ENCODE peak calls at places on chromosomes 16 and 17, in six cellular contexts. Z, O, K, E, L and T are unnamed samples.
A peak's percentile ranks its signal among the peaks of the same experiment; 100 is the strongest.

GRCh38 chr16:87076950-87077749 is 240.0 kb downstream of the C16orf95 start:
- DNase-seq in Z (peak; percentile 79), E (peak; percentile 63), O (peak; percentile 76), L (peak; percentile 38), K (peak; percentile 55), T (peak; percentile 51)

GRCh38 chr16:24879684-24880083 is 33.9 kb downstream of the SLC5A11 start:
- DNase-seq in Z (no peak), O (no peak), E (no peak), K (no peak), L (no peak), T (no peak)

GRCh38 chr16:8967437-8967821 is 3.7 kb upstream of the USP7 start:
- DNase-seq in E (no peak), K (no peak), Z (no peak), O (no peak), L (no peak), T (no peak)

GRCh38 chr16:49921791-49922456 is 66.0 kb upstream of the ZNF423 start:
- DNase-seq in K (peak; percentile 63), L (peak; percentile 86), O (peak; percentile 76), E (peak; percentile 60), Z (peak; percentile 38), T (peak; percentile 6)

GRCh38 chr17:61490540-61490975 is 38.3 kb downstream of the TBX4 start:
- DNase-seq in O (peak; percentile 87), K (no peak), L (no peak), E (no peak), Z (no peak), T (peak; percentile 89)

GRCh38 chr17:2547176-2547575 is 35.5 kb upstream of the METTL16 start:
- DNase-seq in O (peak; percentile 55), E (no peak), Z (peak; percentile 5), L (peak; percentile 54), K (no peak), T (peak; percentile 46)

GRCh38 chr17:1313270-1314005 is 34.0 kb downstream of the TRARG1 start:
- DNase-seq in L (no peak), O (peak; percentile 23), Z (no peak), K (no peak), E (no peak), T (no peak)

GRCh38 chr16:62720651-62721050 is 684.4 kb upstream of the CDH8 start:
- DNase-seq in K (no peak), O (no peak), E (no peak), Z (no peak), L (no peak), T (no peak)

GRCh38 chr16:69315486-69316311 is 4.5 kb downstream of the VPS4A start:
- DNase-seq in L (no peak), Z (no peak), K (no peak), O (no peak), E (no peak), T (no peak)

GRCh38 chr16:84509032-84509950 is 4.8 kb upstream of the MEAK7 start:
- DNase-seq in E (no peak), Z (no peak), L (no peak), O (no peak), K (peak; percentile 19), T (no peak)

GRCh38 chr17:19486351-19487008 is 47.2 kb upstream of the SLC47A1 start:
- DNase-seq in Z (no peak), K (no peak), E (no peak), L (no peak), O (no peak), T (no peak)

GRCh38 chr16:74117798-74118197 is 178.8 kb upstream of the PSMD7 start:
- DNase-seq in Z (no peak), K (no peak), O (no peak), E (no peak), L (no peak), T (no peak)

GRCh38 chr16:87303431-87303930 is 13.7 kb downstream of the C16orf95 start:
- DNase-seq in Z (no peak), K (no peak), L (no peak), E (no peak), O (peak; percentile 12), T (no peak)

GRCh38 chr16:4966736-4967453 is 8.8 kb downstream of the SEC14L5 start:
- DNase-seq in L (no peak), E (peak; percentile 15), Z (no peak), O (no peak), K (no peak), T (no peak)

GRCh38 chr16:168424-168823 is 2.6 kb downstream of the HBM start:
- DNase-seq in Z (no peak), E (no peak), K (no peak), O (no peak), L (peak; percentile 57), T (no peak)

GRCh38 chr17:57506253-57506911 is 238.7 kb downstream of the CCDC182 start:
- DNase-seq in E (no peak), K (no peak), Z (no peak), L (peak; percentile 75), O (no peak), T (no peak)

GRCh38 chr17:75914643-75915265 is 10.1 kb upstream of the MRPL38 start:
- DNase-seq in K (no peak), L (no peak), O (no peak), E (no peak), Z (no peak), T (no peak)

GRCh38 chr16:16021988-16022682 is 72.7 kb downstream of the ABCC1 start:
- DNase-seq in E (peak; percentile 97), O (peak; percentile 95), Z (peak; percentile 66), K (peak; percentile 98), L (peak; percentile 82), T (peak; percentile 96)